ENCODE peak calls at places on chromosomes 4 and X, in five cellular contexts. V is natural killer cell, O is mammary epithelial cell, E is fibroblast of mammary gland, J is lower leg skin. G is an unnamed sample.

GRCh38 chr4:151276787-151277557 is at the start of gene PRSS48:
- DNase-seq in V (no peak), O (peak; percentile 42), E (peak; percentile 54), J (no peak), G (peak; percentile 73)

GRCh38 chrX:66021758-66022741 is 17.8 kb downstream of the VSIG4 start:
- DNase-seq in V (no peak), O (no peak), E (no peak), J (no peak), G (no peak)

GRCh38 chr4:139297001-139297410 is 4.3 kb upstream of the NAA15 start:
- DNase-seq in V (no peak), O (peak; percentile 92), E (peak; percentile 59), J (no peak), G (peak; percentile 31)

GRCh38 chr4:89708903-89709361 is 128.0 kb downstream of the SNCA start:
- DNase-seq in V (no peak), O (no peak), E (no peak), J (no peak), G (peak; percentile 64)

GRCh38 chr4:69735119-69735518 is 25.3 kb downstream of the SULT1B1 start:
- DNase-seq in V (no peak), O (no peak), E (no peak), J (no peak), G (no peak)

GRCh38 chrX:27910412-27910811 is 70.8 kb downstream of the DCAF8L1 start:
- DNase-seq in V (no peak), O (no peak), E (no peak), J (no peak), G (no peak)

GRCh38 chr4:11698846-11699590 is 270.3 kb upstream of the HS3ST1 start:
- DNase-seq in V (no peak), O (peak; percentile 91), E (peak; percentile 68), J (no peak), G (peak; percentile 25)

GRCh38 chrX:100410083-100410590 is at the start of gene PCDH19:
- DNase-seq in V (no peak), O (peak; percentile 50), E (peak; percentile 57), J (no peak), G (peak; percentile 61)

GRCh38 chr4:177461606-177462005 is 19.4 kb upstream of the AGA start:
- DNase-seq in V (no peak), O (no peak), E (no peak), J (no peak), G (peak; percentile 43)

GRCh38 chrX:104351173-104351769 is 96.5 kb upstream of the ESX1 start:
- DNase-seq in V (no peak), O (peak; percentile 91), E (peak; percentile 90), J (no peak), G (peak; percentile 86)

GRCh38 chr4:144338834-144339233 is 198.3 kb upstream of the GYPA start:
- DNase-seq in V (no peak), O (no peak), E (no peak), J (no peak), G (no peak)

GRCh38 chrX:124829930-124830329 is 483.6 kb downstream of the SH2D1A start:
- DNase-seq in V (no peak), O (no peak), E (no peak), J (no peak), G (no peak)

GRCh38 chrX:115174548-115174947 is 14.7 kb upstream of the RBMXL3 start:
- DNase-seq in V (no peak), O (no peak), E (no peak), J (no peak), G (no peak)

GRCh38 chrX:140733766-140734342 is 24.3 kb downstream of the LINC00632 start:
- DNase-seq in V (no peak), O (peak; percentile 25), E (peak; percentile 68), J (no peak), G (peak; percentile 63)

GRCh38 chrX:53494427-53494826 is 60.3 kb upstream of the HSD17B10 start:
- DNase-seq in V (no peak), O (no peak), E (peak; percentile 30), J (no peak), G (peak; percentile 78)

GRCh38 chr4:164081801-164082200 is 587.3 kb downstream of the TMA16 start:
- DNase-seq in V (no peak), O (no peak), E (no peak), J (no peak), G (no peak)

GRCh38 chrX:107708762-107709161 is 66.8 kb downstream of the TSC22D3 start:
- DNase-seq in V (no peak), O (no peak), E (no peak), J (peak; percentile 75), G (no peak)

GRCh38 chr4:110637408-110638131 is 14.7 kb upstream of the PITX2 start:
- DNase-seq in V (no peak), O (no peak), E (no peak), J (no peak), G (no peak)
- TF ChIP-seq CTCF in V (no peak), O (no peak), E (peak; percentile 33), J (no peak), G (no peak)

GRCh38 chrX:134186362-134187121 is 50.4 kb upstream of the CCDC160 start:
- DNase-seq in V (no peak), O (peak; percentile 10), E (no peak), J (no peak), G (no peak)
- TF ChIP-seq CTCF in V (no peak), O (no peak), E (no peak), J (no peak), G (no peak)

GRCh38 chrX:80876877-80877276 is 67.2 kb upstream of the BRWD3 start:
- DNase-seq in V (no peak), O (peak; percentile 11), E (peak; percentile 58), J (no peak), G (peak; percentile 52)
- TF ChIP-seq CTCF in V (peak; percentile 59), O (peak; percentile 47), E (peak; percentile 50), J (no peak), G (peak; percentile 39)

GRCh38 chr4:74134500-74134852 is 23.4 kb upstream of the MTHFD2L start:
- DNase-seq in V (no peak), O (no peak), E (no peak), J (no peak), G (peak; percentile 11)
- TF ChIP-seq CTCF in V (no peak), O (no peak), E (no peak), J (no peak), G (no peak)

DNA sequence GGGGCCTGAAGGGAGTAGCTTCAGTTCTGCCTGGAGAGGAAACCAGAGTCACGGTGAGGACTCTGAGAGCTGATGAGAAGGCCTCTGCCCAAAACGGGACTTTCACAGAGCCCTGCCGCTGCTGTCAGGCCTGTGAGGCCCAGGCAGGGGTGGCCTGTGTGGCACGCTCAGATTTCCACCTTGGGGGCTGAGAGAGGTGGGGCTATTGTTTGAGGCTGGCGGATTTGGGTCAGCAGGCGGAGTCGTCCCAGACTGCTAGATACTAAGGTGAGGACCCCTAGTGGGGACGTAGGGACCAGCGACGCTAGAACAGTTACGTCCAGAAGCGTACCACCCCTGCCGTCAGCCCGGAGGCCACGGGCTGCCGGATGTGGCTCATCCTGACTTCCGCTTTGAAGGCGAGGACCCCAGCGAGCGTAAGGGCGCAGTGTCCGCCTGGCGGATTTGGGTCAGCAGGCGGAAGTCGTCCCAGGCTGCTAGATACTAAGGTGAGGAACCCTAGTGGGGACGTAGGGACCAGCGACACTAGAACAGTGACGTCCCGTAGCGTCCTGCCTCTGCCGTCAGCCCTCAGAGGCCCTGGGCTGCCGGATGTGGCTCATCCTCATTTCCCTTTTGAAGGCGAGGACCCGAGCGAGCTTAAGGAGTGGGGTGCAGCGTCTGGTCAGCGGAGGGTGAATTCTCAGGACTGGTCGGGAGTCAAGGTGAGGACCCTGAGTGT is at the start of gene MAGEB1:
- DNase-seq in V (no peak), O (no peak), E (no peak), J (no peak), G (no peak)
- TF ChIP-seq CTCF in V (no peak), O (no peak), E (no peak), J (no peak), G (no peak)

GRCh38 chr4:141255016-141255415 is 34.3 kb downstream of the ZNF330 start:
- DNase-seq in V (no peak), O (no peak), E (peak; percentile 35), J (no peak), G (no peak)

GRCh38 chr4:141258558-141258957 is 37.9 kb downstream of the ZNF330 start:
- DNase-seq in V (no peak), O (no peak), E (no peak), J (no peak), G (no peak)

DNA sequence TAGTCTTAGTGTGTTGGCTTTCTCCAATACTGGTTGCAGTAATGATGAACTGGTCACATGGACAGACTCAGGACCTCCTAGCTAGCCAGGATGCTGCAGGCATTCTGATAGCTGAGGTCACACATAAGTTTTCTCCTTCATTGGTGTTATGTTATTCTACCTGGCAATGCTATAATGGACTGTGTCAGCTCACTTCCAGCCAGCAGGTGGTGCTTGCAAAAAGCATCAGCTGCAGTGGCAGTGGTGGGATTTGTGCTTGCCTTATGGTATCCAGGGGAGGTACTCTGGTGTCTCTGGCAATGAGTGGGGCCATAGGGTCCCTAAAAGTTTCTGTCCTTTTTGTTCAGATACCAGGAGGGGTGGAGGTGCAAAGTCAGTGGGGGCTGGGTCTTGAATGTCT is 33.6 kb downstream of the ZNF330 start:
- DNase-seq in V (no peak), O (no peak), E (no peak), J (no peak), G (no peak)
- TF ChIP-seq CTCF in V (no peak), O (no peak), E (no peak), J (no peak), G (peak; percentile 26)

GRCh38 chr4:27662426-27662825 is 801.8 kb downstream of the STIM2 start:
- DNase-seq in V (no peak), O (no peak), E (no peak), J (no peak), G (no peak)

GRCh38 chr4:27668001-27668400 is 807.4 kb downstream of the STIM2 start:
- DNase-seq in V (no peak), O (no peak), E (no peak), J (no peak), G (no peak)

DNA sequence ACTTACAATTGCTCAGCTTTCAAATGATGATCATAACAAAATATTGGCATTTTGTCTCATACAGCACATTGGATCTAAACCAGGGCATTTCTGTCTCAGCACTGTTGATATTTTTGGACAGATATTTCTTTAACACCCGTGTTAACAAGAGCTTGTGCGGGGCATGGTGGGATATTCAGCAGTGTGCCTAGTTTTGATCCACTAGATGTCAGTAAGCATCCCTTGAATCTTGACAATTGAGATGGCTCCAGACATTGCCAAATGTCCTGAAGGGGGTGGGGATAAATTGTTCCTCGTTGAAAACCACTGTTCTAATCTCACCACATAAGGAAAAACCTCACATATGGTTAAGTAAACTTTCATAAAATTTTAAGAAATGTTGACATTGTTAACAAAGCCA is 806.3 kb downstream of the STIM2 start:
- DNase-seq in V (no peak), O (peak; percentile 3), E (peak; percentile 22), J (no peak), G (peak; percentile 4)
- TF ChIP-seq CTCF in V (no peak), O (no peak), E (peak; percentile 6), J (no peak), G (no peak)